ENCODE peak calls at places on chromosomes 11 and 22, in nine cellular contexts. One of them, this sample, is unnamed.

GRCh38 chr22:44486538-44486937 is 11.5 kb downstream of the RTL6 start:
- DNase-seq in GM13977: no peak
- DNase-seq in endothelial cell: no peak
- DNase-seq in brain microvascular endothelial cell: peak
- DNase-seq in A549: peak
- DNase-seq in IMR-90: peak
- DNase-seq in bronchial epithelial cell: no peak
- DNase-seq in pancreas: no peak
- DNase-seq in omental fat pad: no peak
- DNase-seq in this sample: no peak

GRCh38 chr11:128586689-128587088 is 669 bp downstream of the ETS1 start:
- DNase-seq in GM13977: no peak
- DNase-seq in endothelial cell: no peak
- DNase-seq in brain microvascular endothelial cell: no peak
- DNase-seq in A549: no peak
- DNase-seq in IMR-90: no peak
- DNase-seq in bronchial epithelial cell: no peak
- DNase-seq in pancreas: no peak
- DNase-seq in omental fat pad: no peak
- DNase-seq in this sample: no peak

GRCh38 chr11:108500721-108501120 is 2.5 kb upstream of the POGLUT3 start:
- DNase-seq in GM13977: no peak
- DNase-seq in endothelial cell: no peak
- DNase-seq in brain microvascular endothelial cell: no peak
- DNase-seq in A549: no peak
- DNase-seq in IMR-90: no peak
- DNase-seq in bronchial epithelial cell: no peak
- DNase-seq in pancreas: no peak
- DNase-seq in omental fat pad: no peak
- DNase-seq in this sample: no peak

GRCh38 chr11:76207642-76208378 is 1.5 kb upstream of the WNT11 start:
- DNase-seq in GM13977: peak
- DNase-seq in endothelial cell: peak
- DNase-seq in brain microvascular endothelial cell: peak
- DNase-seq in A549: peak
- DNase-seq in IMR-90: peak
- DNase-seq in bronchial epithelial cell: peak
- DNase-seq in pancreas: peak
- DNase-seq in omental fat pad: peak
- DNase-seq in this sample: peak

GRCh38 chr11:10379433-10379832 is 74.6 kb downstream of the ADM start:
- DNase-seq in GM13977: no peak
- DNase-seq in endothelial cell: no peak
- DNase-seq in brain microvascular endothelial cell: no peak
- DNase-seq in A549: no peak
- DNase-seq in IMR-90: peak
- DNase-seq in bronchial epithelial cell: peak
- DNase-seq in pancreas: no peak
- DNase-seq in omental fat pad: no peak
- DNase-seq in this sample: no peak

GRCh38 chr11:107385361-107385982 is 72.2 kb downstream of the CWF19L2 start:
- DNase-seq in GM13977: no peak
- DNase-seq in endothelial cell: no peak
- DNase-seq in brain microvascular endothelial cell: peak
- DNase-seq in A549: peak
- DNase-seq in IMR-90: peak
- DNase-seq in bronchial epithelial cell: peak
- DNase-seq in pancreas: no peak
- DNase-seq in omental fat pad: no peak
- DNase-seq in this sample: no peak

GRCh38 chr11:93249437-93250210 is 51.8 kb upstream of the SLC36A4 start:
- DNase-seq in GM13977: no peak
- DNase-seq in endothelial cell: no peak
- DNase-seq in brain microvascular endothelial cell: no peak
- DNase-seq in A549: no peak
- DNase-seq in IMR-90: no peak
- DNase-seq in bronchial epithelial cell: no peak
- DNase-seq in pancreas: no peak
- DNase-seq in omental fat pad: no peak
- DNase-seq in this sample: no peak

GRCh38 chr22:17119481-17120202 is 1.5 kb downstream of the TMEM121B start:
- DNase-seq in GM13977: no peak
- DNase-seq in endothelial cell: peak
- DNase-seq in brain microvascular endothelial cell: no peak
- DNase-seq in A549: peak
- DNase-seq in IMR-90: no peak
- DNase-seq in bronchial epithelial cell: no peak
- DNase-seq in pancreas: peak
- DNase-seq in omental fat pad: no peak
- DNase-seq in this sample: no peak

GRCh38 chr11:371051-371450 is 1.8 kb downstream of the B4GALNT4 start:
- DNase-seq in GM13977: no peak
- DNase-seq in endothelial cell: no peak
- DNase-seq in brain microvascular endothelial cell: no peak
- DNase-seq in A549: no peak
- DNase-seq in IMR-90: no peak
- DNase-seq in bronchial epithelial cell: no peak
- DNase-seq in pancreas: no peak
- DNase-seq in omental fat pad: no peak
- DNase-seq in this sample: no peak

GRCh38 chr11:118631510-118631909 is 24.1 kb downstream of the PHLDB1 start:
- DNase-seq in GM13977: no peak
- DNase-seq in endothelial cell: no peak
- DNase-seq in brain microvascular endothelial cell: no peak
- DNase-seq in A549: no peak
- DNase-seq in IMR-90: no peak
- DNase-seq in bronchial epithelial cell: no peak
- DNase-seq in pancreas: no peak
- DNase-seq in omental fat pad: no peak
- DNase-seq in this sample: no peak

GRCh38 chr11:57241311-57241972 is 4.4 kb upstream of the APLNR start:
- DNase-seq in GM13977: no peak
- DNase-seq in endothelial cell: no peak
- DNase-seq in brain microvascular endothelial cell: no peak
- DNase-seq in A549: no peak
- DNase-seq in IMR-90: no peak
- DNase-seq in bronchial epithelial cell: no peak
- DNase-seq in pancreas: no peak
- DNase-seq in omental fat pad: no peak
- DNase-seq in this sample: no peak

GRCh38 chr11:110356769-110357671 is 60.6 kb upstream of the RDX start:
- DNase-seq in GM13977: no peak
- DNase-seq in endothelial cell: no peak
- DNase-seq in brain microvascular endothelial cell: peak
- DNase-seq in A549: peak
- DNase-seq in IMR-90: peak
- DNase-seq in bronchial epithelial cell: no peak
- DNase-seq in pancreas: no peak
- DNase-seq in omental fat pad: no peak
- DNase-seq in this sample: no peak

GRCh38 chr11:114399903-114400221 is 449 bp downstream of the C11orf71 start:
- DNase-seq in GM13977: no peak
- DNase-seq in endothelial cell: peak
- DNase-seq in brain microvascular endothelial cell: no peak
- DNase-seq in A549: no peak
- DNase-seq in IMR-90: no peak
- DNase-seq in bronchial epithelial cell: no peak
- DNase-seq in pancreas: peak
- DNase-seq in omental fat pad: no peak
- DNase-seq in this sample: no peak

GRCh38 chr11:44475114-44475686 is 90.3 kb upstream of the CD82 start:
- DNase-seq in GM13977: no peak
- DNase-seq in endothelial cell: no peak
- DNase-seq in brain microvascular endothelial cell: no peak
- DNase-seq in A549: no peak
- DNase-seq in IMR-90: no peak
- DNase-seq in bronchial epithelial cell: no peak
- DNase-seq in pancreas: no peak
- DNase-seq in omental fat pad: no peak
- DNase-seq in this sample: no peak

GRCh38 chr11:38927993-38928392 is 2330.0 kb upstream of the RAG2 start:
- DNase-seq in GM13977: no peak
- DNase-seq in endothelial cell: no peak
- DNase-seq in brain microvascular endothelial cell: no peak
- DNase-seq in A549: no peak
- DNase-seq in IMR-90: no peak
- DNase-seq in bronchial epithelial cell: peak
- DNase-seq in pancreas: no peak
- DNase-seq in omental fat pad: no peak
- DNase-seq in this sample: no peak

GRCh38 chr22:40385041-40385782 is 14.8 kb downstream of the SGSM3 start:
- DNase-seq in GM13977: peak
- DNase-seq in endothelial cell: no peak
- DNase-seq in brain microvascular endothelial cell: no peak
- DNase-seq in A549: no peak
- DNase-seq in IMR-90: no peak
- DNase-seq in bronchial epithelial cell: peak
- DNase-seq in pancreas: no peak
- DNase-seq in omental fat pad: no peak
- DNase-seq in this sample: no peak

GRCh38 chr11:35159111-35159510 is 20.1 kb downstream of the CD44 start:
- DNase-seq in GM13977: no peak
- DNase-seq in endothelial cell: no peak
- DNase-seq in brain microvascular endothelial cell: no peak
- DNase-seq in A549: no peak
- DNase-seq in IMR-90: no peak
- DNase-seq in bronchial epithelial cell: no peak
- DNase-seq in pancreas: no peak
- DNase-seq in omental fat pad: no peak
- DNase-seq in this sample: no peak

GRCh38 chr11:105937331-105937730 is 84.7 kb downstream of the MSANTD4 start:
- DNase-seq in GM13977: no peak
- DNase-seq in endothelial cell: no peak
- DNase-seq in brain microvascular endothelial cell: peak
- DNase-seq in A549: peak
- DNase-seq in IMR-90: peak
- DNase-seq in bronchial epithelial cell: peak
- DNase-seq in pancreas: no peak
- DNase-seq in omental fat pad: no peak
- DNase-seq in this sample: no peak

GRCh38 chr11:117921456-117921855 is 7.7 kb downstream of the TMPRSS13 start:
- DNase-seq in GM13977: no peak
- DNase-seq in endothelial cell: no peak
- DNase-seq in brain microvascular endothelial cell: no peak
- DNase-seq in A549: no peak
- DNase-seq in IMR-90: no peak
- DNase-seq in bronchial epithelial cell: no peak
- DNase-seq in pancreas: no peak
- DNase-seq in omental fat pad: no peak
- DNase-seq in this sample: no peak

GRCh38 chr11:61577383-61578118 is 3.3 kb downstream of the SYT7 start:
- DNase-seq in GM13977: no peak
- DNase-seq in endothelial cell: peak
- DNase-seq in brain microvascular endothelial cell: no peak
- DNase-seq in A549: peak
- DNase-seq in IMR-90: no peak
- DNase-seq in bronchial epithelial cell: no peak
- DNase-seq in pancreas: no peak
- DNase-seq in omental fat pad: no peak
- DNase-seq in this sample: no peak

GRCh38 chr11:102831128-102831708 is 12.2 kb downstream of the MMP3 start:
- DNase-seq in GM13977: peak
- DNase-seq in endothelial cell: peak
- DNase-seq in brain microvascular endothelial cell: peak
- DNase-seq in A549: peak
- DNase-seq in IMR-90: peak
- DNase-seq in bronchial epithelial cell: no peak
- DNase-seq in pancreas: peak
- DNase-seq in omental fat pad: no peak
- DNase-seq in this sample: no peak
- TF ChIP-seq CTCF in GM13977: peak
- TF ChIP-seq CTCF in endothelial cell: no peak
- TF ChIP-seq CTCF in brain microvascular endothelial cell: peak
- TF ChIP-seq CTCF in A549: no peak
- TF ChIP-seq CTCF in IMR-90: peak
- TF ChIP-seq CTCF in bronchial epithelial cell: peak
- TF ChIP-seq CTCF in pancreas: no peak
- TF ChIP-seq CTCF in omental fat pad: no peak
- TF ChIP-seq CTCF in this sample: no peak

DNA sequence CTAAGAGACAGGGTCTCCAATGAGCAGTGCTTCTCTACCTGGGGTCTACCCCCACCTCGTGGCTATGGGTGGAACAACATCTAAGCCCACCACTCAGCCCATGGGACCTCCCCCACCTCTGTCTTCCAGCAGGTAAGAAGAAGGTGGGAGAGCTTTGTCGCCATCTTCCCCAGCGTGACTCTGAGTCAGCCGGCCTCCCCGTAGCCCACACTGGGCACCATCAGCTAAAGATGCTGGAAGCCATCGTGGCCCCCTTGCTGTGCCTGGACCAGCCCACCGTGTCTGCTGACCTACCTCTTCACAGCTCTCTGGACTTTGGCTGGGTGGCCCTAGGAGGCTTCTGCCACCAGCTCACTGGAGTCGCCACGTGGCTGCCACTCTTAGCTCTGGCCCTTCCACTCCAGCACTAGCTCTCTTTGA is 954 bp downstream of the C11orf86 start:
- DNase-seq in GM13977: peak
- DNase-seq in endothelial cell: peak
- DNase-seq in brain microvascular endothelial cell: no peak
- DNase-seq in A549: peak
- DNase-seq in IMR-90: no peak
- DNase-seq in bronchial epithelial cell: no peak
- DNase-seq in pancreas: no peak
- DNase-seq in omental fat pad: no peak
- DNase-seq in this sample: no peak
- TF ChIP-seq CTCF in GM13977: peak
- TF ChIP-seq CTCF in endothelial cell: peak
- TF ChIP-seq CTCF in brain microvascular endothelial cell: peak
- TF ChIP-seq CTCF in A549: peak
- TF ChIP-seq CTCF in IMR-90: peak
- TF ChIP-seq CTCF in bronchial epithelial cell: peak
- TF ChIP-seq CTCF in pancreas: no peak
- TF ChIP-seq CTCF in omental fat pad: no peak
- TF ChIP-seq CTCF in this sample: no peak

DNA sequence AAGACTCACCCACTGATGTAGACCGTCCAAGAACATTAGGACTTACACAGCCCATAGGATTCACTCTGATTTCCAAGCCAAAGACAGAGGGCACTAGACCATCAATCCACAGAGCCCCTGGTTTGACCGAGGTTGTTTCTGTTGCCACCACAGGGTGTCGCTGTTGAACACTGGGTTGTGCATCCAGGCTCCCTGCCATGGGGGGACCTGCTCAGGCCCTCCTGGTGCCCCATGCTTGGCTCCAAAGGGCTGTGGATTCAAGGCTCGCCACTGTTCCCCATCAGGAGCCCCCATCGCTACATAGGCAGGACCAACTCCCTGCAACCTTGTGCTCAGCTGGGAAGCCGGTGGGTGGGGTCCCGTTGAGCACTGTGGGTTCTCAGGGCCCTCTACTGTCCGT is 128.0 kb upstream of the ANO1 start:
- DNase-seq in GM13977: peak
- DNase-seq in endothelial cell: peak
- DNase-seq in brain microvascular endothelial cell: peak
- DNase-seq in A549: peak
- DNase-seq in IMR-90: peak
- DNase-seq in bronchial epithelial cell: no peak
- DNase-seq in pancreas: peak
- DNase-seq in omental fat pad: no peak
- DNase-seq in this sample: no peak
- TF ChIP-seq CTCF in GM13977: peak
- TF ChIP-seq CTCF in endothelial cell: peak
- TF ChIP-seq CTCF in brain microvascular endothelial cell: peak
- TF ChIP-seq CTCF in A549: peak
- TF ChIP-seq CTCF in IMR-90: peak
- TF ChIP-seq CTCF in bronchial epithelial cell: peak
- TF ChIP-seq CTCF in pancreas: no peak
- TF ChIP-seq CTCF in omental fat pad: no peak
- TF ChIP-seq CTCF in this sample: no peak

GRCh38 chr11:59106363-59107336 is at the start of gene FAM111B:
- DNase-seq in GM13977: peak
- DNase-seq in endothelial cell: peak
- DNase-seq in brain microvascular endothelial cell: peak
- DNase-seq in A549: peak
- DNase-seq in IMR-90: peak
- DNase-seq in bronchial epithelial cell: peak
- DNase-seq in pancreas: peak
- DNase-seq in omental fat pad: peak
- DNase-seq in this sample: peak
- TF ChIP-seq CTCF in GM13977: no peak
- TF ChIP-seq CTCF in endothelial cell: no peak
- TF ChIP-seq CTCF in brain microvascular endothelial cell: peak
- TF ChIP-seq CTCF in A549: no peak
- TF ChIP-seq CTCF in IMR-90: no peak
- TF ChIP-seq CTCF in bronchial epithelial cell: no peak
- TF ChIP-seq CTCF in pancreas: no peak
- TF ChIP-seq CTCF in omental fat pad: no peak
- TF ChIP-seq CTCF in this sample: no peak

This sample was measured in natural killer cell.